ENCODE peak calls at places on chromosomes 16 and 17, in four cellular contexts. T is A549, E is K562, G is HepG2. U is an unnamed sample.

GRCh38 chr16:48158296-48158695 is 2.5 kb upstream of the ABCC12 start:
- DNase-seq in T (peak), G (peak), E (peak), U (peak)

GRCh38 chr17:32971171-32971570 is 20.5 kb upstream of the SPACA3 start:
- DNase-seq in T (no peak), E (peak), G (no peak), U (no peak)

GRCh38 chr17:59829217-59830006 is 63.3 kb downstream of the TUBD1 start:
- DNase-seq in T (peak), E (peak), G (peak), U (peak)

GRCh38 chr16:55811811-55812210 is 21.1 kb downstream of the CES1 start:
- DNase-seq in T (no peak), E (no peak), G (no peak), U (no peak)

GRCh38 chr16:83581994-83582747 is 225.6 kb upstream of the HSBP1 start:
- DNase-seq in E (no peak), T (no peak), G (no peak), U (no peak)

GRCh38 chr17:21039839-21040575 is 2.8 kb downstream of the USP22 start:
- DNase-seq in E (peak), G (peak), T (peak), U (peak)

GRCh38 chr17:14545156-14545906 is 244.4 kb downstream of the HS3ST3B1 start:
- DNase-seq in G (no peak), T (no peak), E (no peak), U (no peak)

GRCh38 chr16:60748366-60748765 is 1287.9 kb downstream of the CDH8 start:
- DNase-seq in T (no peak), E (no peak), G (no peak), U (no peak)

GRCh38 chr17:27609606-27610303 is 21.2 kb upstream of the LGALS9 start:
- DNase-seq in E (no peak), T (peak), G (peak), U (peak)

GRCh38 chr17:65554568-65555223 is 6.8 kb downstream of the AXIN2 start:
- DNase-seq in T (no peak), E (no peak), G (no peak), U (peak)

GRCh38 chr16:27245276-27246231 is 23.0 kb downstream of the NSMCE1 start:
- DNase-seq in G (no peak), E (peak), T (peak), U (peak)

GRCh38 chr16:24045641-24046040 is 209.9 kb downstream of the PRKCB start:
- DNase-seq in G (no peak), E (no peak), T (peak), U (no peak)

GRCh38 chr17:66841328-66841727 is 6.4 kb downstream of the CACNG5 start:
- DNase-seq in T (no peak), E (no peak), G (no peak), U (no peak)

GRCh38 chr17:72022328-72022727 is 98.5 kb upstream of the SOX9 start:
- DNase-seq in G (no peak), T (no peak), E (no peak), U (no peak)

GRCh38 chr17:44503080-44503842 is at the start of gene GPATCH8:
- DNase-seq in E (peak), T (peak), G (peak), U (peak)

GRCh38 chr17:44496815-44497214 is 6.4 kb downstream of the GPATCH8 start:
- DNase-seq in E (no peak), T (no peak), G (no peak), U (no peak)

GRCh38 chr17:44499722-44500121 is 3.5 kb downstream of the GPATCH8 start:
- DNase-seq in G (no peak), E (no peak), T (no peak), U (no peak)

GRCh38 chr17:44502598-44503079 is 567 bp downstream of the GPATCH8 start:
- DNase-seq in E (peak), T (peak), G (no peak), U (peak)

DNA sequence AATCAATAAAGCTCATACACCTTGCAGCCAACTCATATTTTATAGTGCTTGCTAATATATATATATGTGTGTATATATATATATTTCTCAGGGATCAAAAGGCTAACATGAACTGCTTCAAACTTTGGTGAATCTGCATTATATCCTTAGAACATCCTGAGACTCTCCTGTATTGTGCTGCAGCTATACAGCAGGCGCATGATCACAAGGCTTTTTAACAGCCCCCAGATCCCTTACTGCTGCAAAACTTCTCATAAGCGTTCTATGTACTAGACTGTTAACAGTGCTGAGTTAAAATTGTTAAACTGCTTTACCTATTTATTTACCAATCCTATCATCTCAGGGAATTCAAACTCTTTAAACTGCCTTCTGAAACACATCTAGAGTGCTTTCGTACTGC is 1.3 kb downstream of the GPATCH8 start:
- DNase-seq in E (peak), G (no peak), T (no peak), U (peak)
- TF ChIP-seq MAZ in E (no peak), G (no peak), T (no peak), U (no peak)

GRCh38 chr17:81517009-81517338 is 4.4 kb upstream of the ACTG1 start:
- DNase-seq in E (no peak), T (no peak), G (no peak), U (no peak)
- TF ChIP-seq MAZ in E (no peak), T (no peak), G (no peak), U (no peak)

GRCh38 chr16:86459266-86459665 is 51.1 kb upstream of the FOXF1 start:
- DNase-seq in G (no peak), T (no peak), E (no peak), U (no peak)

GRCh38 chr16:86455116-86455515 is 55.2 kb upstream of the FOXF1 start:
- DNase-seq in T (no peak), E (no peak), G (no peak), U (peak)

GRCh38 chr16:86455609-86456008 is 54.7 kb upstream of the FOXF1 start:
- DNase-seq in G (no peak), T (no peak), E (no peak), U (no peak)

GRCh38 chr16:86458457-86458777 is 51.9 kb upstream of the FOXF1 start:
- DNase-seq in G (no peak), E (no peak), T (no peak), U (no peak)

GRCh38 chr16:86457621-86458456 is 52.5 kb upstream of the FOXF1 start:
- DNase-seq in E (no peak), G (no peak), T (no peak), U (peak)
- TF ChIP-seq MAZ in E (no peak), G (no peak), T (no peak), U (no peak)

DNA sequence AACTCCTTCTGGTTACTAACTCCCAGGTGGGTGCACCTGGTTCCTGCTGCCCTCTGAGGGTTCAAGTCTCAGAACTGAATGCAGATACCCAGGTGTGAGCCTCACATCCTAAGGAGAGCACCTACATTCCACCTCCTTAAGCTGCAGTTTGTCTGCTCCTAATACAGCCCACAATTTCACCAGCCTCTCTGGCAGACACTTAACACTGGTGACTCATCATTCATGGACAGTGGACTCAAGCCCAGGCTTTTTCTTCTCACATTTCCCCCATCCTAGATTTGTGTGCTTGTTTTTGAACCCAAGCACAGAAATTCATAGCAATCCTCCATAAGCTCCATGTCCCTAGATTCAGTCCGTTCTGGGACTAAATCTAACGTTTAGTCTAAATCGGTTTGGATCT is 7.0 kb upstream of the MAF start:
- DNase-seq in G (no peak), E (no peak), T (no peak), U (peak)
- TF ChIP-seq MAZ in G (no peak), E (no peak), T (no peak), U (no peak)

DNA sequence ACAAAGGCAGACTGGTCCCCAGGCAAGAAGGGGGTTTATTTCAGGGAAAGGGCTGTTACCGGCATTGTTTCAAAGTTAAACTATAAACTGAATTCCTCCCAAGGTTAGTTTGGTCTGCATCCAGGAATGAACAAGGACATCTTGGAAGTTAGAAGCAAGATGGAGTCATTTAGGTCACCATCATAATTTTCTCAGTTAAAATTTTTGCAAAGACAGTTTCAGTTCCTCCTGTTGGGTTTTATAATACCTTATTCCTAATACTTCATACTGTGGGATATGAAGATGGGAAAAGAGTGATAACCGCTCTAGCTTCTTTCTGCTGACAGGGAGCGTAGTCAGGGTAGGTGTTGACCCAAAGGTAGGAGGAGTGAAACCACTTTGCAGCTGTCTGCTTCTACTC is 24.8 kb downstream of the PMM2 start:
- DNase-seq in E (no peak), G (no peak), T (no peak), U (no peak)
- TF ChIP-seq MAZ in E (no peak), G (no peak), T (no peak), U (no peak)

DNA sequence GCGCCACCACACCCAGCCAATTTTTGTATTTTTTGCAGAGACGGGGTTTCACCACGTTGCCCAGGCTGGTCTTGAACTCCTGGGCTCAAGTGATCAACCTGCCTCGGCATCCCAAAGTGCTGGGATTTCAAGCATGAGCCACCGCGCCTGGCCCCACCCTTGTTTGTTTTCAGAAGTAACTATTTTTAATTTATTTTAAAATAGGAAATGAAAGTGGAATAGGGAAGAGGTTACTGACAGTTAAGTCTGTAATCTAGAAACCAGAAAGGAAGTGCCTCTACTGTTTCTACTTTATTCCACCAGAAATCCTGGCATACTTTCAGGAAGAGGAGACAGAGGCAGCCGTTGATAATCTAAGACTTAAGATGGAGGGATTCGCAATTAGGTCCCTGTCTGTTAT is 225.6 kb downstream of the TANC2 start:
- DNase-seq in E (no peak), G (no peak), T (no peak), U (no peak)
- TF ChIP-seq MAZ in E (no peak), G (no peak), T (no peak), U (no peak)

GRCh38 chr16:84841787-84842300 is 22.1 kb downstream of the CRISPLD2 start:
- DNase-seq in G (no peak), E (no peak), T (no peak), U (no peak)
- TF ChIP-seq MAZ in G (no peak), E (no peak), T (no peak), U (no peak)

GRCh38 chr16:57184890-57185445 is 871 bp downstream of the PSME3IP1 start:
- DNase-seq in T (no peak), G (no peak), E (peak), U (no peak)
- TF ChIP-seq MAZ in T (no peak), G (no peak), E (no peak), U (no peak)